ENCODE peak calls at places on chromosomes 7 and 10, in six cellular contexts. I, L, V, X, Q and O are unnamed samples.

GRCh38 chr10:104325436-104326430 is 12.5 kb downstream of the ITPRIP start:
- DNase-seq in X (no peak), L (peak; percentile 87), Q (peak; percentile 42), I (no peak), V (no peak), O (no peak)

GRCh38 chr10:23694446-23694920 is 255.6 kb downstream of the OTUD1 start:
- DNase-seq in X (no peak), V (peak; percentile 32), L (peak; percentile 68), Q (peak; percentile 13), I (peak; percentile 36), O (no peak)

GRCh38 chr10:107144490-107144889 is 20.0 kb downstream of the SORCS1 start:
- DNase-seq in Q (no peak), L (no peak), X (no peak), V (peak; percentile 44), I (peak; percentile 44), O (no peak)

GRCh38 chr7:28575241-28575643 is 162.9 kb downstream of the CREB5 start:
- DNase-seq in I (no peak), Q (peak; percentile 16), X (no peak), L (no peak), V (no peak), O (no peak)

GRCh38 chr7:63900394-63901203 is 98.0 kb upstream of the ZNF722 start:
- DNase-seq in V (no peak), X (no peak), I (no peak), L (peak; percentile 92), Q (peak; percentile 14), O (no peak)

GRCh38 chr10:76012928-76013327 is 581.5 kb downstream of the LRMDA start:
- DNase-seq in Q (no peak), X (no peak), V (no peak), I (no peak), L (no peak), O (no peak)

GRCh38 chr10:52951819-52952218 is 179.2 kb upstream of the MBL2 start:
- DNase-seq in V (peak; percentile 77), X (peak; percentile 69), Q (peak; percentile 18), I (peak; percentile 55), L (no peak), O (peak; percentile 59)

GRCh38 chr7:27179030-27179429 is 4.9 kb upstream of the HOXA10 start:
- DNase-seq in X (no peak), V (no peak), L (no peak), Q (no peak), I (no peak), O (no peak)

GRCh38 chr7:46360811-46361210 is 439.7 kb upstream of the IGFBP3 start:
- DNase-seq in X (no peak), L (no peak), V (no peak), Q (no peak), I (no peak), O (no peak)

GRCh38 chr10:71962915-71963314 is 1.3 kb upstream of the CHST3 start:
- DNase-seq in Q (no peak), V (no peak), L (no peak), I (no peak), X (no peak), O (no peak)

GRCh38 chr7:131170440-131171105 is 157.1 kb upstream of the MKLN1 start:
- DNase-seq in I (no peak), Q (peak; percentile 35), X (no peak), L (no peak), V (peak; percentile 9), O (no peak)

GRCh38 chr10:69317175-69318086 is 39.1 kb downstream of the HK1 start:
- DNase-seq in V (no peak), Q (no peak), I (no peak), X (peak; percentile 57), L (no peak), O (no peak)

GRCh38 chr10:123535386-123535785 is 130.8 kb upstream of the GPR26 start:
- DNase-seq in I (no peak), V (no peak), X (no peak), Q (no peak), L (no peak), O (no peak)

GRCh38 chr10:104122273-104123107 is 519 bp downstream of the SFR1 start:
- DNase-seq in Q (peak; percentile 25), V (no peak), X (peak; percentile 59), L (no peak), I (no peak), O (no peak)

GRCh38 chr7:70325509-70326101 is 727.3 kb downstream of the AUTS2 start:
- DNase-seq in Q (no peak), V (peak; percentile 28), I (no peak), L (no peak), X (no peak), O (no peak)

GRCh38 chr10:35268791-35269257 is 67.5 kb upstream of the CCNY start:
- DNase-seq in Q (no peak), V (peak; percentile 13), I (no peak), L (no peak), X (no peak), O (no peak)

GRCh38 chr7:44769381-44770209 is 20.9 kb downstream of the ZMIZ2 start:
- DNase-seq in L (no peak), I (no peak), X (no peak), Q (peak; percentile 60), V (no peak), O (no peak)

GRCh38 chr7:31488562-31489203 is 25.2 kb upstream of the ITPRID1 start:
- DNase-seq in I (peak; percentile 66), Q (peak; percentile 5), V (peak; percentile 61), X (peak; percentile 58), L (peak; percentile 73), O (peak; percentile 31)

GRCh38 chr10:9243861-9244515 is 1189.5 kb downstream of the GATA3 start:
- DNase-seq in Q (no peak), X (no peak), I (no peak), V (no peak), L (no peak), O (no peak)

GRCh38 chr7:132800522-132800921 is 224.3 kb upstream of the PLXNA4 start:
- DNase-seq in X (no peak), V (no peak), Q (no peak), L (no peak), I (no peak), O (no peak)
- TF ChIP-seq CTCF in X (no peak), V (no peak), Q (no peak), L (no peak), I (no peak), O (no peak)

DNA sequence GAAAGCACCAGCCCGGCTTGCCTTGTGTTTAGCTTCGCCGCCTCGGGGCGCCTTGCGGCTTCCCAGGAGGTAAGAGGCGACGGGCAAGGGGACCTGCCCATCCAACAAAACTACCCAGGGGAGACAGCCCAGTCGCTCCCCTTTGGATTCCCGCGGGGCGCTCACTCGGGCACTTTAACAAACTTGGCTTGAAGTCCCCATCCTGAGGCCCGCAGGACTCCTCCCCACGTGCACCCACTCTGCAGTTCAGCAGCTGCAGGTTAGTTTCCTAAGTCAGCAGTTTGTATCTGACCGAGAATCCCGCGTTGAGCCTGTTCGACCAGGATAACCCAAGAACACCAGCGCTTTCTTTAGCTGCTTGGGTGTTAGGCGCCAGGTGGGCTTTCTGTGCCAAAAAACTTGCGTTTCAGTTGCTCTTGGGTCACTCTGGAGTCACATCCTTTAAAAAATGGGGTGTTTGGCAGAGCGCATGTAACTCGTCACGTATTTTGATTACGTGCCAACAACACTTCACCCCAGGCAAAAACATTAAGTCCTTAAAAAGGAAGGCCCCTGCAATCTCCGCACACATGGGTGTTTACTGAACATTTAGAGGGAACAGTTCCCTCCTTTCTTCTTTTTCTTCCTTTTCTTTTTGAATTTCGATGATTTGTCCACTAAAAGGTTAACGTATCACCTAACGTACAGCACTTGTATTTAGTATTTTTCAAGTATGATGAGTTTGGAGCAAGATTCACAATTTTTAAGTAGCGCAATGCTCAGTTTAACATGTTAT is 876 bp downstream of the DNAH11 start:
- DNase-seq in V (peak; percentile 8), I (peak; percentile 22), X (no peak), Q (peak; percentile 49), L (no peak), O (no peak)
- TF ChIP-seq CTCF in V (no peak), I (no peak), X (no peak), Q (no peak), L (no peak), O (no peak)

GRCh38 chr7:1450431-1450830 is 8.8 kb downstream of the MICALL2 start:
- DNase-seq in Q (no peak), L (no peak), V (no peak), X (no peak), I (no peak), O (no peak)

GRCh38 chr7:1449951-1450350 is 9.3 kb downstream of the MICALL2 start:
- DNase-seq in I (no peak), X (no peak), L (no peak), V (no peak), Q (no peak), O (no peak)

GRCh38 chr7:1449501-1449900 is 9.8 kb downstream of the MICALL2 start:
- DNase-seq in Q (no peak), X (no peak), I (no peak), V (no peak), L (no peak), O (no peak)

GRCh38 chr7:1447551-1448244 is 11.6 kb downstream of the MICALL2 start:
- DNase-seq in I (no peak), X (no peak), Q (peak; percentile 32), V (no peak), L (no peak), O (no peak)

GRCh38 chr7:1448958-1449357 is 10.3 kb downstream of the MICALL2 start:
- DNase-seq in I (no peak), Q (no peak), X (no peak), L (no peak), V (no peak), O (no peak)
- TF ChIP-seq CTCF in I (no peak), Q (no peak), X (peak; percentile 40), L (no peak), V (no peak), O (no peak)

GRCh38 chr10:96641896-96642295 is 55.1 kb upstream of the TM9SF3 start:
- DNase-seq in V (no peak), X (no peak), I (no peak), Q (no peak), L (no peak), O (no peak)
- TF ChIP-seq CTCF in V (no peak), X (no peak), I (no peak), Q (no peak), L (no peak), O (no peak)

GRCh38 chr10:30422981-30423654 is 10.9 kb upstream of the MAP3K8 start:
- DNase-seq in Q (peak; percentile 79), X (peak; percentile 40), L (peak; percentile 80), V (peak; percentile 83), I (peak; percentile 28), O (peak; percentile 89)
- TF ChIP-seq CTCF in Q (no peak), X (no peak), L (no peak), V (no peak), I (no peak), O (no peak)

DNA sequence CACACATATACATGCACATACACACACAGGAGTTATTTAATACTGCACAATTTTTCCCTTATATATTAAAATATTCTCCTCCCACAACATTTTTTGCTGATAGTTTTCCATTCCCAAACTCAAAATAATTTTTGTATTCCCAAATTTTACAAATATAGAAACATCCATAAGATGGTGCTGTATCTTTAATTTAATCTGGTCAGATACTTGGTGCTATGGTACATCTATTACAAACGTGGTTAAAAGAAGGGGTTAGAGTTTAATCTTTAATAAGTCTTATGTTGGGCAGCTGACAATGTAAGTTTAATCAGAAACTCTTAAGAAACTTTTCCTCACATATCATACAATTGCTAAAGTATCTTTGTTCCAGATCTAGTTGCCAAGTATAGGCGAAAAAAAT is 10.2 kb upstream of the CADPS2 start:
- DNase-seq in L (no peak), I (no peak), X (no peak), Q (peak; percentile 28), V (no peak), O (no peak)
- TF ChIP-seq CTCF in L (no peak), I (no peak), X (no peak), Q (peak; percentile 6), V (peak; percentile 31), O (no peak)

GRCh38 chr10:12051241-12051640 is 8.6 kb upstream of the UPF2 start:
- DNase-seq in L (no peak), V (no peak), I (no peak), Q (no peak), X (peak; percentile 62), O (no peak)
- TF ChIP-seq CTCF in L (no peak), V (no peak), I (no peak), Q (no peak), X (no peak), O (no peak)